ENCODE peak calls at places on chromosomes 11 and 22, in four cellular contexts. One of them, this sample, is unnamed. For H3K4me1, the result is how much of the 10 kb centered on the place peaks cover.

GRCh38 chr22:47623056-47623739 is 860.7 kb downstream of the TBC1D22A start:
- DNase-seq in transverse colon: no peak
- DNase-seq in SK-N-SH: no peak
- DNase-seq in ovary: no peak
- DNase-seq in this sample: no peak

GRCh38 chr22:47259049-47259448 is 496.6 kb downstream of the TBC1D22A start:
- DNase-seq in transverse colon: no peak
- DNase-seq in SK-N-SH: no peak
- DNase-seq in ovary: no peak
- DNase-seq in this sample: no peak

GRCh38 chr11:111435046-111435698 is 56.1 kb upstream of the POU2AF1 start:
- DNase-seq in transverse colon: no peak
- DNase-seq in SK-N-SH: no peak
- DNase-seq in ovary: no peak
- DNase-seq in this sample: no peak

GRCh38 chr11:17221968-17222367 is 14.2 kb upstream of the PIK3C2A start:
- DNase-seq in transverse colon: no peak
- DNase-seq in SK-N-SH: no peak
- DNase-seq in ovary: no peak
- DNase-seq in this sample: no peak

GRCh38 chr11:61445535-61445934 is 15.6 kb downstream of the SDHAF2 start:
- DNase-seq in transverse colon: no peak
- DNase-seq in SK-N-SH: no peak
- DNase-seq in ovary: no peak
- DNase-seq in this sample: no peak

GRCh38 chr11:65434057-65434666 is 11.6 kb downstream of the NEAT1 start:
- DNase-seq in transverse colon: peak
- DNase-seq in SK-N-SH: no peak
- DNase-seq in ovary: no peak
- DNase-seq in this sample: no peak

GRCh38 chr11:92308366-92308765 is 83.7 kb downstream of the FAT3 start:
- DNase-seq in transverse colon: no peak
- DNase-seq in SK-N-SH: no peak
- DNase-seq in ovary: no peak
- DNase-seq in this sample: no peak

GRCh38 chr11:8127442-8127841 is 41.4 kb downstream of the RIC3 start:
- DNase-seq in transverse colon: no peak
- DNase-seq in SK-N-SH: no peak
- DNase-seq in ovary: no peak
- DNase-seq in this sample: no peak

GRCh38 chr11:69162505-69162904 is 6.8 kb downstream of the SMIM38 start:
- DNase-seq in transverse colon: no peak
- DNase-seq in SK-N-SH: no peak
- DNase-seq in ovary: no peak
- DNase-seq in this sample: no peak

GRCh38 chr11:1785749-1786261 is 22.1 kb upstream of the CTSD start:
- DNase-seq in transverse colon: no peak
- DNase-seq in SK-N-SH: no peak
- DNase-seq in ovary: no peak
- DNase-seq in this sample: peak

GRCh38 chr22:44753189-44754042 is 1.0 kb downstream of the ARHGAP8 start:
- DNase-seq in transverse colon: no peak
- DNase-seq in SK-N-SH: no peak
- DNase-seq in ovary: no peak
- DNase-seq in this sample: no peak

GRCh38 chr22:27972732-27973698 is 54.0 kb upstream of the PITPNB start:
- DNase-seq in transverse colon: no peak
- DNase-seq in SK-N-SH: no peak
- DNase-seq in ovary: no peak
- DNase-seq in this sample: no peak

GRCh38 chr22:23446796-23447350 is 133.2 kb downstream of the IGLL1 start:
- DNase-seq in transverse colon: no peak
- DNase-seq in SK-N-SH: no peak
- DNase-seq in ovary: no peak
- DNase-seq in this sample: no peak

GRCh38 chr22:50251472-50252054 is 498 bp upstream of the HDAC10 start:
- DNase-seq in transverse colon: no peak
- DNase-seq in SK-N-SH: no peak
- DNase-seq in ovary: no peak
- DNase-seq in this sample: no peak

GRCh38 chr11:34654491-34655334 is 33.8 kb downstream of the EHF start:
- DNase-seq in transverse colon: no peak
- DNase-seq in SK-N-SH: no peak
- DNase-seq in ovary: no peak
- DNase-seq in this sample: no peak

GRCh38 chr11:63508745-63509144 is 2.9 kb downstream of the LGALS12 start:
- DNase-seq in transverse colon: no peak
- DNase-seq in SK-N-SH: no peak
- DNase-seq in ovary: no peak
- DNase-seq in this sample: peak

GRCh38 chr11:113991718-113992458 is 17.0 kb downstream of the HTR3A start:
- DNase-seq in transverse colon: no peak
- DNase-seq in SK-N-SH: peak
- DNase-seq in ovary: no peak
- DNase-seq in this sample: no peak

GRCh38 chr11:66012946-66013761 is 1.3 kb downstream of the CST6 start:
- DNase-seq in transverse colon: no peak
- DNase-seq in SK-N-SH: no peak
- DNase-seq in ovary: no peak
- DNase-seq in this sample: peak

GRCh38 chr22:37641251-37641949 is 1.9 kb downstream of the SH3BP1 start:
- DNase-seq in transverse colon: peak
- DNase-seq in SK-N-SH: no peak
- DNase-seq in ovary: peak
- DNase-seq in this sample: no peak

GRCh38 chr11:44728085-44728410 is 1.3 kb downstream of the TSPAN18 start:
- DNase-seq in transverse colon: no peak
- DNase-seq in SK-N-SH: no peak
- DNase-seq in ovary: no peak
- DNase-seq in this sample: no peak

GRCh38 chr11:31808721-31809542 is 2.2 kb downstream of the PAX6 start:
- DNase-seq in transverse colon: no peak
- DNase-seq in SK-N-SH: no peak
- DNase-seq in ovary: no peak
- DNase-seq in this sample: peak

GRCh38 chr11:31812392-31813241 is 1.5 kb upstream of the PAX6 start:
- DNase-seq in transverse colon: no peak
- DNase-seq in SK-N-SH: peak
- DNase-seq in ovary: no peak
- DNase-seq in this sample: peak

GRCh38 chr11:31809857-31810778 is 1.0 kb downstream of the PAX6 start:
- DNase-seq in transverse colon: no peak
- DNase-seq in SK-N-SH: peak
- DNase-seq in ovary: no peak
- DNase-seq in this sample: peak

GRCh38 chr11:31809543-31809856 is 1.6 kb downstream of the PAX6 start:
- DNase-seq in transverse colon: no peak
- DNase-seq in SK-N-SH: no peak
- DNase-seq in ovary: no peak
- DNase-seq in this sample: no peak

GRCh38 chr11:31810779-31811647 is at the start of gene PAX6:
- DNase-seq in transverse colon: peak
- DNase-seq in SK-N-SH: peak
- DNase-seq in ovary: no peak
- DNase-seq in this sample: peak
- H3K4me1 ChIP-seq in transverse colon: under half
- H3K4me1 ChIP-seq in SK-N-SH: under half
- H3K4me1 ChIP-seq in ovary: under half
- H3K4me1 ChIP-seq in this sample: half or more

GRCh38 chr11:82903843-82904586 is 2.5 kb downstream of the DDIAS start:
- DNase-seq in transverse colon: no peak
- DNase-seq in SK-N-SH: no peak
- DNase-seq in ovary: no peak
- DNase-seq in this sample: no peak

GRCh38 chr11:82908311-82908710 is 6.8 kb downstream of the DDIAS start:
- DNase-seq in transverse colon: no peak
- DNase-seq in SK-N-SH: no peak
- DNase-seq in ovary: no peak
- DNase-seq in this sample: no peak

GRCh38 chr11:82906931-82907330 is 5.4 kb downstream of the DDIAS start:
- DNase-seq in transverse colon: no peak
- DNase-seq in SK-N-SH: no peak
- DNase-seq in ovary: no peak
- DNase-seq in this sample: no peak

GRCh38 chr11:82907376-82907775 is 5.8 kb downstream of the DDIAS start:
- DNase-seq in transverse colon: no peak
- DNase-seq in SK-N-SH: no peak
- DNase-seq in ovary: no peak
- DNase-seq in this sample: peak

DNA sequence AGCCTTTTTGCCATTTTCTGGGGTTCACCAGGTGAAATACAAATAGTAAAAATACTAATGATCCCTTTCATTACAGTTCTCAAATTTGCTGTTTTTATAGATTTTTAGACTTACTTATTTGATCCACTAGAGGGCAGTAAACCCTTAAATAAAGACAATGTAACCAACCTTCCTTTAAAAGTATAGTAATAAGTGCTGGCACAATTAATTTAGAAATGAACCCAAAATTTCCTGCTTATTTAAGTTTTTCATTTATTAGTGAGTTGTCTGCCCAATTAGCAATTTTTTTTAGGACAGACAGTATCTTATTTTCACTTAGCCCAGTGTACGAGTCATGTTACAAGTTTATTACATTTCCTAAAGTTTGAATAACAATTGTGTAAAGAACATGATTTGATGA is 4.7 kb downstream of the DDIAS start:
- DNase-seq in transverse colon: no peak
- DNase-seq in SK-N-SH: no peak
- DNase-seq in ovary: no peak
- DNase-seq in this sample: no peak
- TF ChIP-seq CTCF in transverse colon: peak
- TF ChIP-seq CTCF in SK-N-SH: peak
- TF ChIP-seq CTCF in ovary: peak
- TF ChIP-seq CTCF in this sample: peak

GRCh38 chr11:110347660-110348059 is 51.2 kb upstream of the RDX start:
- DNase-seq in transverse colon: no peak
- DNase-seq in SK-N-SH: no peak
- DNase-seq in ovary: no peak
- DNase-seq in this sample: no peak

GRCh38 chr11:110345756-110346155 is 49.3 kb upstream of the RDX start:
- DNase-seq in transverse colon: no peak
- DNase-seq in SK-N-SH: no peak
- DNase-seq in ovary: no peak
- DNase-seq in this sample: no peak

GRCh38 chr11:110355011-110355744 is 58.8 kb upstream of the RDX start:
- DNase-seq in transverse colon: no peak
- DNase-seq in SK-N-SH: no peak
- DNase-seq in ovary: no peak
- DNase-seq in this sample: no peak

GRCh38 chr11:110349109-110349996 is 52.9 kb upstream of the RDX start:
- DNase-seq in transverse colon: no peak
- DNase-seq in SK-N-SH: no peak
- DNase-seq in ovary: no peak
- DNase-seq in this sample: no peak
- TF ChIP-seq EP300 in transverse colon: no peak
- TF ChIP-seq EP300 in SK-N-SH: no peak
- TF ChIP-seq EP300 in ovary: no peak
- TF ChIP-seq EP300 in this sample: no peak

GRCh38 chr11:3139086-3139440 is 26.0 kb downstream of the OSBPL5 start:
- DNase-seq in transverse colon: no peak
- DNase-seq in SK-N-SH: no peak
- DNase-seq in ovary: no peak
- DNase-seq in this sample: no peak
- H3K4me1 ChIP-seq in transverse colon: under half
- H3K4me1 ChIP-seq in SK-N-SH: under half
- H3K4me1 ChIP-seq in ovary: under half
- H3K4me1 ChIP-seq in this sample: under half

DNA sequence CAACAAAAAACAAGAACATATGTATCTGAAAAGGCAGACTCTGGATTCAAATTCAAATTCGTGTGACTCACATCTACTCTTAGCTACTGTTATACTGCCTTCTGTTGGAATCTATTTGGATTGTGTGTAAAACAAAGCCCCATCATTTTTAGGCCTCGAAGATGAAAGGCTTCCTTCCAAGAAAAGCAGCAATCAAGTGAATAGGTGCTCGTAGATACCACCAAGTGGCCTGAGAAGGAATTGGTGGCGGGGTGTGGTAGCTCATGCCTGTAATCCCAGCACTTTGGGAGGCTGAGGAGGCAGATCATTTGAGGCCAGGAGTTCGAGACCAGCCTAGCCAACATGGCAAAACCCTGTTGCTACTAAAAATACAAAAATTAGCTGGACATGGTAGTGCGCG is 4.2 kb downstream of the GRAMD1B start:
- DNase-seq in transverse colon: peak
- DNase-seq in SK-N-SH: peak
- DNase-seq in ovary: no peak
- DNase-seq in this sample: no peak
- TF ChIP-seq CTCF in transverse colon: peak
- TF ChIP-seq CTCF in SK-N-SH: peak
- TF ChIP-seq CTCF in ovary: no peak
- TF ChIP-seq CTCF in this sample: no peak

GRCh38 chr22:33680632-33681031 is 239.6 kb downstream of the LARGE1 start:
- DNase-seq in transverse colon: no peak
- DNase-seq in SK-N-SH: no peak
- DNase-seq in ovary: no peak
- DNase-seq in this sample: no peak
- TF ChIP-seq EP300 in transverse colon: no peak
- TF ChIP-seq EP300 in SK-N-SH: no peak
- TF ChIP-seq EP300 in ovary: no peak
- TF ChIP-seq EP300 in this sample: no peak

DNA sequence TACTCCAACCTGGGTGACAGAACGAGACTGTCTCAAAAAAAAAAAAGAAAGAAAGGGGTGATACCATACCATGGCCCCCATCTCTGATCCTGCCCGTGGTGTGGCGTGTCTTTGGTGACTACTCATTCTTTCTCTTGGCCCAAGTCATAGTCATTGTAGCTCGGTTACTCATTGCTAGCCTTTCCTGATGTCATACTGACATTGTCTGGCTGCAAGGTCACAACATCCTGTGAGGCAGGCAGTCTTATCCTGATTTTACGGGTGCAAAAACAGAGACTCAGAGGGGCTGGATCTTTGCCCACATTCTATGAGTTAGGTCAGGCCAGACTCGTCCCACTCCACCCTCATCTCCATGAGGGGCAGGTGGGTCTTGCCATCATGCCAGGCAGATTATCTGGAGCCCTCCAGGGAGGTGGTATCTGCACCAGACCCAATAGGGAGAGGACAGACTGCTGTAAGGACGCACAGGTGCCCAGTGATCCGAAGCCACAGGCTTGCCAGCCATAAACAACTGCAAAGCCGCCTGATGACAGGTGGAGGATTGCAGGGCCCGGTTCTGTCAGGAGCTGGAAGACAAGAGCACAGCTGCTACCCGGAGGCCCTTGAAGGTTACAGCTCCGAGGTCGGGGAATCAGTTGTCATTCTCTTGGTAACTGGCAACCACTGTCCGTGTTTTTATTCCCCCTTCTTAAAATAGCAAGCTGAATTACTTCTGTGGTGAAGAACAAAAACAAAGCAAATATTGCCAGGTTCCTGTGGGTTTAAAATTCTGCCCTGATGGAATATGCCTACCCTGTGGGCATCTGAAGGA is 13.8 kb downstream of the TOM1 start:
- DNase-seq in transverse colon: no peak
- DNase-seq in SK-N-SH: no peak
- DNase-seq in ovary: peak
- DNase-seq in this sample: no peak
- H3K4me1 ChIP-seq in transverse colon: under half
- H3K4me1 ChIP-seq in SK-N-SH: under half
- H3K4me1 ChIP-seq in ovary: under half
- H3K4me1 ChIP-seq in this sample: under half

GRCh38 chr11:128448487-128448886 is 138.9 kb downstream of the ETS1 start:
- DNase-seq in transverse colon: peak
- DNase-seq in SK-N-SH: no peak
- DNase-seq in ovary: no peak
- DNase-seq in this sample: no peak
- TF ChIP-seq CTCF in transverse colon: no peak
- TF ChIP-seq CTCF in SK-N-SH: no peak
- TF ChIP-seq CTCF in ovary: no peak
- TF ChIP-seq CTCF in this sample: no peak

This sample was measured in upper lobe of left lung.